ENCODE peak calls at places on chromosomes 2 and 18, in six cellular contexts. C is effector CD8-positive, alpha-beta T cell; I is choroid plexus epithelial cell; H is ACHN; A is mesendoderm; N is activated CD4-positive, alpha-beta T cell treated with anti-CD3 and anti-CD28 coated beads for 1 hour. D is an unnamed sample.

GRCh38 chr2:42048318-42049251 is 764 bp downstream of the PKDCC start:
- DNase-seq in C (no peak), I (peak; percentile 39), H (peak; percentile 16), A (peak; percentile 31), N (no peak), D (no peak)

GRCh38 chr18:55385770-55386169 is 202.2 kb downstream of the TCF4 start:
- DNase-seq in C (no peak), I (no peak), H (no peak), A (no peak), N (no peak), D (no peak)

GRCh38 chr18:31199190-31199769 is 36.6 kb upstream of the DSC1 start:
- DNase-seq in C (no peak), I (peak; percentile 6), H (no peak), A (no peak), N (no peak), D (no peak)

GRCh38 chr2:39160982-39161381 is 40.1 kb upstream of the SOS1 start:
- DNase-seq in C (no peak), I (no peak), H (no peak), A (no peak), N (no peak), D (no peak)

GRCh38 chr2:38128653-38129052 is 52.7 kb upstream of the CYP1B1 start:
- DNase-seq in C (no peak), I (no peak), H (no peak), A (no peak), N (no peak), D (peak; percentile 94)

GRCh38 chr2:238716171-238716570 is 131.7 kb upstream of the TWIST2 start:
- DNase-seq in C (no peak), I (no peak), H (no peak), A (no peak), N (no peak), D (peak; percentile 81)

GRCh38 chr18:79587298-79588125 is 92.1 kb upstream of the CTDP1 start:
- DNase-seq in C (no peak), I (no peak), H (no peak), A (no peak), N (no peak), D (no peak)

GRCh38 chr2:187552959-187553681 is 1.1 kb downstream of the TFPI start:
- DNase-seq in C (no peak), I (peak; percentile 78), H (peak; percentile 73), A (no peak), N (no peak), D (no peak)

GRCh38 chr2:231467016-231467545 is 2.8 kb upstream of the NCL start:
- DNase-seq in C (no peak), I (no peak), H (no peak), A (no peak), N (no peak), D (no peak)

GRCh38 chr2:16546128-16546754 is 119.4 kb downstream of the CYRIA start:
- DNase-seq in C (no peak), I (peak; percentile 64), H (peak; percentile 72), A (peak; percentile 80), N (no peak), D (peak; percentile 60)

GRCh38 chr2:129464036-129464435 is 515.4 kb upstream of the RAB6C start:
- DNase-seq in C (no peak), I (no peak), H (no peak), A (no peak), N (no peak), D (no peak)

GRCh38 chr2:99593692-99594427 is 104.0 kb upstream of the REV1 start:
- DNase-seq in C (no peak), I (no peak), H (no peak), A (no peak), N (no peak), D (no peak)

GRCh38 chr2:217409939-217410820 is 550.3 kb upstream of the TNP1 start:
- DNase-seq in C (no peak), I (no peak), H (no peak), A (no peak), N (no peak), D (peak; percentile 34)

GRCh38 chr2:238848566-238848940 is 668 bp downstream of the TWIST2 start:
- DNase-seq in C (no peak), I (no peak), H (no peak), A (no peak), N (no peak), D (no peak)

GRCh38 chr2:127776122-127776780 is 34.7 kb downstream of the WDR33 start:
- DNase-seq in C (no peak), I (peak; percentile 31), H (no peak), A (peak; percentile 28), N (no peak), D (no peak)

GRCh38 chr18:62187543-62188378 is 706 bp downstream of the RELCH start:
- DNase-seq in C (no peak), I (peak; percentile 50), H (peak; percentile 36), A (peak; percentile 58), N (no peak), D (no peak)

GRCh38 chr18:50933684-50934083 is 34.2 kb upstream of the ELAC1 start:
- DNase-seq in C (no peak), I (no peak), H (no peak), A (no peak), N (no peak), D (no peak)

GRCh38 chr18:57048351-57048750 is 98.5 kb upstream of the BOD1L2 start:
- DNase-seq in C (no peak), I (no peak), H (no peak), A (no peak), N (no peak), D (no peak)

GRCh38 chr18:58349650-58350049 is 279.2 kb downstream of the ALPK2 start:
- DNase-seq in C (no peak), I (no peak), H (no peak), A (no peak), N (no peak), D (no peak)

GRCh38 chr2:160752475-160753330 is 259.1 kb upstream of the RBMS1 start:
- DNase-seq in C (no peak), I (peak; percentile 70), H (no peak), A (peak; percentile 76), N (no peak), D (no peak)

GRCh38 chr18:26526128-26526965 is 22.0 kb downstream of the KCTD1 start:
- DNase-seq in C (no peak), I (peak; percentile 44), H (no peak), A (peak; percentile 74), N (no peak), D (peak; percentile 79)

GRCh38 chr2:1607971-1608688 is 136.2 kb downstream of the PXDN start:
- DNase-seq in C (no peak), I (no peak), H (peak; percentile 17), A (no peak), N (no peak), D (no peak)

GRCh38 chr2:240306185-240306584 is 129.3 kb upstream of the GPC1 start:
- DNase-seq in C (no peak), I (no peak), H (no peak), A (no peak), N (no peak), D (no peak)

GRCh38 chr2:147366281-147366680 is 478.5 kb upstream of the ACVR2A start:
- DNase-seq in C (no peak), I (no peak), H (no peak), A (no peak), N (no peak), D (no peak)

GRCh38 chr2:137115081-137115713 is 349.9 kb downstream of the THSD7B start:
- DNase-seq in C (no peak), I (no peak), H (no peak), A (peak; percentile 6), N (no peak), D (no peak)

GRCh38 chr2:204110250-204111183 is 174.0 kb downstream of the ICOS start:
- DNase-seq in C (peak; percentile 1), I (peak; percentile 69), H (no peak), A (no peak), N (peak; percentile 24), D (no peak)

GRCh38 chr2:127872354-127872753 is 13.4 kb downstream of the AMMECR1L start:
- DNase-seq in C (no peak), I (no peak), H (no peak), A (no peak), N (no peak), D (no peak)

GRCh38 chr18:58393295-58393694 is 235.6 kb downstream of the ALPK2 start:
- DNase-seq in C (no peak), I (no peak), H (no peak), A (no peak), N (no peak), D (no peak)

GRCh38 chr2:119748135-119748534 is 11.6 kb upstream of the PTPN4 start:
- DNase-seq in C (no peak), I (peak; percentile 38), H (no peak), A (no peak), N (no peak), D (no peak)

GRCh38 chr2:7573166-7573845 is 656.1 kb downstream of the RNF144A start:
- DNase-seq in C (no peak), I (no peak), H (no peak), A (no peak), N (no peak), D (no peak)

GRCh38 chr2:227433171-227433570 is 38.8 kb upstream of the AGFG1 start:
- DNase-seq in C (no peak), I (no peak), H (no peak), A (no peak), N (no peak), D (no peak)

D was measured in esophagus muscularis mucosa.